ENCODE peak calls at places on chromosomes 12 and 14, in ten cellular contexts. P is cardiac muscle cell; F is NCI-H1436; E is renal cortical epithelial cell; W is GM13977; K is RCC 7860; O is Jurkat, Clone E6-1; Y is psoas muscle; L is ELR; V is hypothalamus. B is an unnamed sample.

GRCh38 chr12:112179341-112179740 is 54.0 kb downstream of the TRAFD1 start:
- DNase-seq in O (no peak), P (no peak), Y (no peak), F (no peak), W (no peak), V (no peak), L (no peak), E (no peak), K (no peak), B (no peak)

GRCh38 chr12:53244337-53244736 is 12.3 kb upstream of the RARG start:
- DNase-seq in K (no peak), F (no peak), V (no peak), W (no peak), E (no peak), O (no peak), L (no peak), P (peak; percentile 69), Y (no peak), B (no peak)

GRCh38 chr14:101909371-101910096 is 54.8 kb upstream of the DYNC1H1 start:
- DNase-seq in V (no peak), K (no peak), L (no peak), W (no peak), P (no peak), Y (no peak), E (no peak), F (no peak), O (no peak), B (no peak)

GRCh38 chr14:20935303-20935984 is 19.8 kb upstream of the RNASE2 start:
- DNase-seq in P (no peak), Y (no peak), F (no peak), W (no peak), L (no peak), E (no peak), O (no peak), V (no peak), K (no peak), B (no peak)

GRCh38 chr12:71780207-71780822 is 25.7 kb downstream of the RAB21 start:
- DNase-seq in W (peak; percentile 34), L (peak; percentile 66), E (peak; percentile 48), F (no peak), Y (no peak), V (no peak), P (peak; percentile 47), K (peak; percentile 13), O (peak; percentile 27), B (no peak)

GRCh38 chr12:8605057-8605456 is 7.6 kb downstream of the AICDA start:
- DNase-seq in O (no peak), L (no peak), W (no peak), K (no peak), P (no peak), Y (no peak), E (no peak), F (no peak), V (no peak), B (no peak)

GRCh38 chr12:843609-844008 is 91.2 kb downstream of the WNK1 start:
- DNase-seq in L (peak; percentile 71), E (peak; percentile 41), F (no peak), P (no peak), Y (no peak), O (peak; percentile 29), W (no peak), K (no peak), V (no peak), B (no peak)

GRCh38 chr14:59026086-59026485 is 162.4 kb upstream of the DAAM1 start:
- DNase-seq in L (no peak), F (no peak), V (no peak), K (no peak), O (no peak), E (no peak), P (no peak), W (no peak), Y (no peak), B (no peak)

B was measured in NCI-H187 treated with DMSO at 0.1 percent for 48 hours.